ENCODE peak calls at places on chromosome 7, in five cellular contexts. One of them, this sample, is unnamed. For H3K9me3 and H3K4me1, the result is how much of the 10 kb centered on the place peaks cover.

GRCh38 chr7:129525225-129525862 is 23.0 kb downstream of the SMKR1 start:
- DNase-seq in IMR-90: no peak
- DNase-seq in psoas muscle: no peak
- DNase-seq in lower lobe of right lung: no peak
- DNase-seq in stomach: no peak
- DNase-seq in this sample: no peak

GRCh38 chr7:129376076-129376777 is 58.0 kb upstream of the STRIP2 start:
- DNase-seq in IMR-90: peak
- DNase-seq in psoas muscle: no peak
- DNase-seq in lower lobe of right lung: no peak
- DNase-seq in stomach: peak
- DNase-seq in this sample: peak

GRCh38 chr7:73397521-73397934 is 36.0 kb upstream of the FZD9 start:
- DNase-seq in IMR-90: no peak
- DNase-seq in psoas muscle: no peak
- DNase-seq in lower lobe of right lung: no peak
- DNase-seq in stomach: no peak
- DNase-seq in this sample: no peak

GRCh38 chr7:2927592-2927991 is 83.5 kb upstream of the GNA12 start:
- DNase-seq in IMR-90: no peak
- DNase-seq in psoas muscle: no peak
- DNase-seq in lower lobe of right lung: peak
- DNase-seq in stomach: no peak
- DNase-seq in this sample: no peak

GRCh38 chr7:99098824-99099498 is 44.9 kb downstream of the SMURF1 start:
- DNase-seq in IMR-90: no peak
- DNase-seq in psoas muscle: no peak
- DNase-seq in lower lobe of right lung: no peak
- DNase-seq in stomach: no peak
- DNase-seq in this sample: no peak

GRCh38 chr7:132321387-132321786 is 254.9 kb downstream of the PLXNA4 start:
- DNase-seq in IMR-90: no peak
- DNase-seq in psoas muscle: no peak
- DNase-seq in lower lobe of right lung: no peak
- DNase-seq in stomach: no peak
- DNase-seq in this sample: no peak

GRCh38 chr7:51732951-51733350 is 416.3 kb upstream of the COBL start:
- DNase-seq in IMR-90: no peak
- DNase-seq in psoas muscle: no peak
- DNase-seq in lower lobe of right lung: no peak
- DNase-seq in stomach: no peak
- DNase-seq in this sample: no peak

GRCh38 chr7:150668472-150668911 is 17.0 kb upstream of the GIMAP2 start:
- DNase-seq in IMR-90: no peak
- DNase-seq in psoas muscle: no peak
- DNase-seq in lower lobe of right lung: no peak
- DNase-seq in stomach: no peak
- DNase-seq in this sample: no peak

GRCh38 chr7:116953372-116953726 is at the start of gene ST7:
- DNase-seq in IMR-90: peak
- DNase-seq in psoas muscle: peak
- DNase-seq in lower lobe of right lung: no peak
- DNase-seq in stomach: peak
- DNase-seq in this sample: peak

GRCh38 chr7:148264933-148265557 is 325.5 kb upstream of the C7orf33 start:
- DNase-seq in IMR-90: peak
- DNase-seq in psoas muscle: no peak
- DNase-seq in lower lobe of right lung: no peak
- DNase-seq in stomach: no peak
- DNase-seq in this sample: no peak

GRCh38 chr7:113659419-113659818 is 259.4 kb downstream of the PPP1R3A start:
- DNase-seq in IMR-90: no peak
- DNase-seq in psoas muscle: no peak
- DNase-seq in lower lobe of right lung: no peak
- DNase-seq in stomach: no peak
- DNase-seq in this sample: no peak

GRCh38 chr7:121575194-121575766 is 179.2 kb upstream of the FAM3C start:
- DNase-seq in IMR-90: no peak
- DNase-seq in psoas muscle: no peak
- DNase-seq in lower lobe of right lung: no peak
- DNase-seq in stomach: no peak
- DNase-seq in this sample: no peak

GRCh38 chr7:25369794-25370193 is 141.5 kb upstream of the NPVF start:
- DNase-seq in IMR-90: no peak
- DNase-seq in psoas muscle: peak
- DNase-seq in lower lobe of right lung: no peak
- DNase-seq in stomach: peak
- DNase-seq in this sample: no peak

DNA sequence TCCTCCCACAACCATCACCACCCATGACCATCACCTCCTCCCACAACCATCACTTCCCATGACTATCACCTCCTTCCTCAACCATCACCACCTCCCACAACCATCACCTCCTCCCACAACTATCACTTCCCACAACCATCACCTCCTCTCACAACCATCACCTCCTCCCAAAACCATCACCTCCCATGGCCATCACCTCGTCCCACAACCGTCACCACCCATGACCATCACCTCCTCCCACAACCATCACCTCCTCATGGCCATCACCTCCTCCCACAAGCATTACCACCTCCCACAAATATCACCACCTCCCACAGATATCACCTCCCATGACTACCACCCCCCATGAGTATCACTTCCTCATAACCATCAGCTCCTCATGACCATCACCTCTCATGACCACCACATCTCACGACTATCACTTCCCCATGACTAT is 52.2 kb downstream of the PDGFA start:
- DNase-seq in IMR-90: no peak
- DNase-seq in psoas muscle: no peak
- DNase-seq in lower lobe of right lung: no peak
- DNase-seq in stomach: no peak
- DNase-seq in this sample: no peak
- H3K9me3 ChIP-seq in IMR-90: under half
- H3K9me3 ChIP-seq in psoas muscle: under half
- H3K9me3 ChIP-seq in lower lobe of right lung: under half
- H3K9me3 ChIP-seq in stomach: under half
- H3K9me3 ChIP-seq in this sample: under half

DNA sequence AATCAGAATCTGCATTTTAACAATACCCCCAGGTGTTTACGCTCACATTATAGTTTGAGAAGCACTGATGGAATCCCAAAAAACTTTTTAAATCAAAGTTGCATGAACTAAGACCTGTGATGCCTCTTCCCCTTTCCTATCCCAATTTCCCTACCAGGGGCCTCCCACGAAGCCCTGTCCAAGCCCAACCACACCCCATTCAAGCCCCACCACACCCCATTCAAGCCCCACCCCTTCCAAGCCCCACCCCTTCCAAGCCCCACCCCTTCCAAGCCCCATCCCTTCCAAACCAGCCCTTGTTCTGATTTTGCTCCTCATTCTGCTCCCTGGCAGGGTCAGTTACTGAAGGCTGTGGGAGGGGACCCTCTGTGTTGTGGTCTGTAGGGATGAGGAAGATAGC is 9.8 kb upstream of the AQP1 start:
- DNase-seq in IMR-90: no peak
- DNase-seq in psoas muscle: no peak
- DNase-seq in lower lobe of right lung: no peak
- DNase-seq in stomach: no peak
- DNase-seq in this sample: no peak
- H3K27ac ChIP-seq in IMR-90: no peak
- H3K27ac ChIP-seq in psoas muscle: no peak
- H3K27ac ChIP-seq in lower lobe of right lung: peak
- H3K27ac ChIP-seq in stomach: peak
- H3K27ac ChIP-seq in this sample: no peak

DNA sequence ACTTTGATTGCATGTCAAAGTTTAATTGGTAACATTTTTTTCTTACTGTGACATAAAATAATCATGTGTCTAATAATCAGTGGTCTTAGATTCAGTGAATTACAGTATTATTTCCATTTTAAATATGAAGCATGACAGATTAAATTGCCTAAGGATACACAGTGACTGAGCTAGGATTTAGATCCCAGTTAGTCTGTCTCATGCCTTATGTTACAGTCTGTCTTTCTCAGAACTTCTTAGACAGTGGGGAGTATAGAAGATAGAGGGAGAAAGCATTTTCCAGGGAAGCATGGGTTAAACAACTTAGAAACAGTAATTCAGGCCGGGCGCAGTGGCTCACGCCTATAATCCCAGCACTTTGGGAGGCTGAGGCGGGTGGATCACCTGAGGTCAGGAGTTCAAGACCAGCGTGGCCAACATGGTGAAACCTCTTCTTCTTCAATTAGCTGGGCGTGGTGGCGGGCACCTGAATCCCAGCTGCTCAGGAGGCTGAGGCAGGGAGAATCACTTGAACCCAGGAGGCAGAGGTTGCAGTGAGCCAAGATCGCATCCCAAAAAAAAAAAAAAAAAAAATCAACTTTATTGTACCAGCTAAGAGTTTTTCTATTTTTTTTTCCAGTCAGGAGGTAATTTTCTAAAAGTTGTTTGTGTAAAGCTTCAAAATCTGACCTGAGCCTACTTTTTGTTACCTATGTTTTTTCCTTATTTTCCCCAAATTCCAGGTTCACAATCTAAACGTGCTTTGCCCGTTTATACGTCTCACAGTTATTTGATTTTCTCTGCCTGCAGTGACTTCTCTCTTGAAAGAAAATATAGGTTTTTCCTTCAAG is 3.3 kb downstream of the CASD1 start:
- DNase-seq in IMR-90: no peak
- DNase-seq in psoas muscle: no peak
- DNase-seq in lower lobe of right lung: no peak
- DNase-seq in stomach: no peak
- DNase-seq in this sample: no peak
- H3K4me1 ChIP-seq in IMR-90: under half
- H3K4me1 ChIP-seq in psoas muscle: under half
- H3K4me1 ChIP-seq in lower lobe of right lung: under half
- H3K4me1 ChIP-seq in stomach: half or more
- H3K4me1 ChIP-seq in this sample: under half

DNA sequence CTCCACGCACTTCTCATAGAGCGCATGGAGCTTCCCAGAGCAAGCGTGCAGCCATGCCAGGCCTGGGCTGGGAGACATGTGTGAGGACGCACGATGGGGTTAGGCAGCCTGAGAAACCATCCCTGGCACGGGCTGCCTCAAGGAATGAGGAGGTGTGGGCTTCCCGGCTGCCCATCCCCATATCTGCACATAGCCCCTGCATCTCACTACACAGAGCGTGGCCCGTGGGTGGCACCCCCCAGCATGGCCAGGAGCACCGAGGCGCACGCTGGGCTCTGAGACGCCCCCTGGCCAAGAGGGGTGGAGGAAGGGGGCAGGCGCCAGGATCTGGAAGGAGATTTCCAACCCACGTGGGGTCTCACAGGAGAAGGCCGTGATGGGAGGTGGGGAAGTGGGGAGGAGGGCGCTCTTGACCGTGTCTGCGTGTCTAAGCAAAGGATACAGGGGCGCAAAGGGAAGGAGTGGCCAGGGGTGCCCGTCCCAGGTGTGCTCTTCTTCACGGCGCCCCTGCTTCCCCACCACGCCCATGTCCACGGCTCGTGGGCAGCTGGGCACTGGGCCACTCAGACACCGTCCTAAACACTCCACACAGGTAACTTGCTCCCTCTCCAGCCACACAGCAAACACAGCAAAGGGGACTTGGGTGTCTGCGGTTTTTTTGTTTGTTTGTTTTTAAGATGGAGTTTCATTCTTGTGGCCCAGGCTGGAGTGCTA is 340.5 kb downstream of the PTPRN2 start:
- DNase-seq in IMR-90: no peak
- DNase-seq in psoas muscle: no peak
- DNase-seq in lower lobe of right lung: no peak
- DNase-seq in stomach: peak
- DNase-seq in this sample: peak
- H3K9me3 ChIP-seq in IMR-90: half or more
- H3K9me3 ChIP-seq in psoas muscle: under half
- H3K9me3 ChIP-seq in lower lobe of right lung: under half
- H3K9me3 ChIP-seq in stomach: under half
- H3K9me3 ChIP-seq in this sample: under half

DNA sequence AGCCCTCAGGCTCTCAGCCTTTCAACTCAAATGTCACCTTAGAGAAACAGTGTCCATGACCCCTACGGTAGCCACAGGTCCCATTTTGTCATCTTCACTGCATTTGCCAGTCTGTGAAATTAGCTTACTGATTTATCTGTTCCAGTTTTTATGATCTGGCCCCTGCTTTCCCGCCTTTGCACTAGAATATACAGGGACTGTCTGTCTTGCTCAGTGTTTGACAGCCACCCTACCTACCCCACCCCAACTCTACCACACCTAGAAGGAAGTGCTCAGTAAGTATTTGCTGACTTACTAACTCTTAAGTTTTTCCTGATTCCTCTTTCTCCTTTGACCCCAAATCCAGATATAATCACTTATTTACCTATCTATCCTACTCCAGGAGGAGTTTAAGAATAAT is 49.5 kb downstream of the CREB3L2 start:
- DNase-seq in IMR-90: no peak
- DNase-seq in psoas muscle: no peak
- DNase-seq in lower lobe of right lung: no peak
- DNase-seq in stomach: no peak
- DNase-seq in this sample: no peak
- H3K27ac ChIP-seq in IMR-90: no peak
- H3K27ac ChIP-seq in psoas muscle: no peak
- H3K27ac ChIP-seq in lower lobe of right lung: peak
- H3K27ac ChIP-seq in stomach: peak
- H3K27ac ChIP-seq in this sample: no peak

GRCh38 chr7:506921-507622 is 12.6 kb downstream of the PDGFA start:
- DNase-seq in IMR-90: no peak
- DNase-seq in psoas muscle: peak
- DNase-seq in lower lobe of right lung: peak
- DNase-seq in stomach: no peak
- DNase-seq in this sample: no peak
- H3K4me1 ChIP-seq in IMR-90: under half
- H3K4me1 ChIP-seq in psoas muscle: under half
- H3K4me1 ChIP-seq in lower lobe of right lung: under half
- H3K4me1 ChIP-seq in stomach: under half
- H3K4me1 ChIP-seq in this sample: under half